ENCODE peak calls at places on chromosomes 4 and X, in seven cellular contexts. H is AG09309; A is right lobe of liver; F is nephron progenitor cell; R is CD4-positive, alpha-beta T cell; W is HepG2; N is cardiac fibroblast. Q is an unnamed sample.
A peak's percentile ranks its signal among the peaks of the same experiment; 100 is the strongest.

GRCh38 chrX:8018916-8019315 is 91.7 kb upstream of the PNPLA4 start:
- DNase-seq in H (no peak), A (no peak), F (no peak), R (no peak), W (no peak), N (no peak), Q (no peak)

GRCh38 chr4:165010991-165011390 is 20.8 kb upstream of the TRIM60 start:
- DNase-seq in H (no peak), A (no peak), F (no peak), R (no peak), W (no peak), N (no peak), Q (no peak)

GRCh38 chr4:169909479-169909878 is 116.7 kb downstream of the MFAP3L start:
- DNase-seq in H (no peak), A (no peak), F (no peak), R (no peak), W (no peak), N (no peak), Q (no peak)

GRCh38 chr4:184534511-184535391 is 60.4 kb upstream of the IRF2 start:
- DNase-seq in H (peak; percentile 46), A (no peak), F (no peak), R (no peak), W (peak; percentile 43), N (peak; percentile 88), Q (no peak)

GRCh38 chr4:182245041-182245440 is 1.8 kb downstream of the TENM3 start:
- DNase-seq in H (no peak), A (no peak), F (no peak), R (no peak), W (no peak), N (no peak), Q (no peak)

GRCh38 chr4:155809835-155810234 is 51.0 kb downstream of the GUCY1B1 start:
- DNase-seq in H (peak; percentile 67), A (no peak), F (no peak), R (no peak), W (peak; percentile 64), N (peak; percentile 95), Q (peak; percentile 7)

GRCh38 chr4:52329894-52330293 is 278.8 kb downstream of the SPATA18 start:
- DNase-seq in H (no peak), A (no peak), F (no peak), R (no peak), W (no peak), N (no peak), Q (no peak)

GRCh38 chr4:123256901-123257300 is 139.7 kb upstream of the SPRY1 start:
- DNase-seq in H (no peak), A (no peak), F (no peak), R (no peak), W (no peak), N (peak; percentile 73), Q (no peak)

GRCh38 chr4:120071192-120071795 is 4.6 kb upstream of the MAD2L1 start:
- DNase-seq in H (no peak), A (no peak), F (peak; percentile 27), R (peak; percentile 14), W (peak; percentile 43), N (peak; percentile 89), Q (peak; percentile 38)

GRCh38 chrX:56800801-56801200 is 71.8 kb downstream of the NBDY start:
- DNase-seq in H (no peak), A (no peak), F (no peak), R (no peak), W (no peak), N (no peak), Q (no peak)

GRCh38 chr4:167606551-167606950 is 372.3 kb upstream of the SPOCK3 start:
- DNase-seq in H (no peak), A (no peak), F (no peak), R (no peak), W (no peak), N (no peak), Q (no peak)

GRCh38 chr4:84985952-84986351 is 19.5 kb upstream of the WDFY3 start:
- DNase-seq in H (no peak), A (no peak), F (no peak), R (no peak), W (peak; percentile 6), N (peak; percentile 88), Q (no peak)

GRCh38 chr4:120007171-120007894 is 59.3 kb downstream of the MAD2L1 start:
- DNase-seq in H (peak; percentile 80), A (no peak), F (no peak), R (no peak), W (no peak), N (peak; percentile 90), Q (peak; percentile 1)

GRCh38 chr4:96642486-96642885 is 802.6 kb downstream of the PDHA2 start:
- DNase-seq in H (no peak), A (no peak), F (no peak), R (no peak), W (no peak), N (no peak), Q (no peak)

GRCh38 chrX:10239611-10240064 is 82.9 kb downstream of the CLCN4 start:
- DNase-seq in H (peak; percentile 13), A (no peak), F (no peak), R (no peak), W (no peak), N (peak; percentile 76), Q (peak; percentile 13)

GRCh38 chr4:1452431-1453051 is 46.3 kb upstream of the NKX1-1 start:
- DNase-seq in H (no peak), A (no peak), F (no peak), R (no peak), W (no peak), N (no peak), Q (no peak)

GRCh38 chr4:3644849-3645627 is 112.8 kb upstream of the LRPAP1 start:
- DNase-seq in H (no peak), A (no peak), F (no peak), R (no peak), W (no peak), N (peak; percentile 11), Q (no peak)

GRCh38 chrX:23451266-23451665 is 116.6 kb downstream of the PTCHD1 start:
- DNase-seq in H (no peak), A (no peak), F (no peak), R (no peak), W (no peak), N (no peak), Q (no peak)

GRCh38 chr4:53476232-53477037 is 99.0 kb downstream of the FIP1L1 start:
- DNase-seq in H (peak; percentile 99), A (no peak), F (no peak), R (no peak), W (no peak), N (peak; percentile 97), Q (no peak)

GRCh38 chrX:154749856-154750255 is 1.0 kb downstream of the GAB3 start:
- DNase-seq in H (no peak), A (no peak), F (no peak), R (no peak), W (no peak), N (peak; percentile 53), Q (no peak)

GRCh38 chrX:154751669-154752271 is 893 bp upstream of the GAB3 start:
- DNase-seq in H (no peak), A (no peak), F (no peak), R (no peak), W (no peak), N (no peak), Q (no peak)

GRCh38 chrX:154751121-154751668 is 318 bp upstream of the GAB3 start:
- DNase-seq in H (no peak), A (no peak), F (no peak), R (no peak), W (no peak), N (no peak), Q (no peak)

GRCh38 chrX:154748712-154749339 is 2.1 kb downstream of the GAB3 start:
- DNase-seq in H (no peak), A (no peak), F (peak; percentile 33), R (peak; percentile 35), W (peak; percentile 32), N (peak; percentile 78), Q (peak; percentile 51)

DNA sequence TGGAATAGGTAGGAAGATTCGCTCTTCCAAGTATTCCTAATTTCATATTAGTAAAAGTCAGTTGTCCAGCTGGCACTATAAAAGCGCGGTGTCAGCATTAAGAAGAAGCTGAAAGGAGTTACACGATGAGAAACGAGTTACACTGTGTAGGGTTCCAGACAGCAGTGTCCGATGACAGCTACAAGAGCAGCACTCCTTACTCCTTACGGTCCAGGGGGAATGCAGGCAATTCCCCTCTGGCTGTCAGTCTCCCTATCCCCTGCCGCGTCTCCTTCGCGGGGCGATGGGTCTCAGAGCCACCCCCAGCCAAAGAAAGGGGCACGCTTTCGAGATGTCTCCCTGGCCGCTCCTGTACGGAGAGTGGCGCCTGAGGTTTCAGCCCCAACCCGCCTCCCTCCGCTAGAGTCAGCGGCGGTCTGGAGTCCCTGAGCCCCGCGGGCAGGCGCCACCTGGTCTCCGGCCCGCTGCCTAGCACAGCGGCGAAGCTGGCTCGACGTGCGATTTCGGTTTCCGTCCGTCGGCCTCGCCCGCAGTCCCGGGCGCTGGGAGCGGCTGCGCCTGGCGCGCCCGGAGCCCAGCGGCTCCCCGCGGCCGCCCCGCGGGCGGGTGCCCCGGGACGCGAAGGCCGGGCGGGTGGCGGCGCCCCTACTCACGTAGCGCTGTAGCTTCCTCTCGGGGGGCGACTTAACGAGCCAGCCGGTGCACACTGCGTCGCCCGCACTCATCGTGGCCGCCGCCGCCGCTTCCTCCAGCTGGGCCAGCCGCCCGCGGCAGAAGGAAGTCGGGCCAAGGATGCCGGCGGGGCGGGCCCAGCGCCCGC is at the start of gene GAB3:
- DNase-seq in H (no peak), A (peak; percentile 47), F (peak; percentile 50), R (no peak), W (no peak), N (peak; percentile 48), Q (peak; percentile 22)
- TF ChIP-seq CTCF in H (no peak), A (no peak), F (no peak), R (no peak), W (peak; percentile 5), N (no peak), Q (no peak)

DNA sequence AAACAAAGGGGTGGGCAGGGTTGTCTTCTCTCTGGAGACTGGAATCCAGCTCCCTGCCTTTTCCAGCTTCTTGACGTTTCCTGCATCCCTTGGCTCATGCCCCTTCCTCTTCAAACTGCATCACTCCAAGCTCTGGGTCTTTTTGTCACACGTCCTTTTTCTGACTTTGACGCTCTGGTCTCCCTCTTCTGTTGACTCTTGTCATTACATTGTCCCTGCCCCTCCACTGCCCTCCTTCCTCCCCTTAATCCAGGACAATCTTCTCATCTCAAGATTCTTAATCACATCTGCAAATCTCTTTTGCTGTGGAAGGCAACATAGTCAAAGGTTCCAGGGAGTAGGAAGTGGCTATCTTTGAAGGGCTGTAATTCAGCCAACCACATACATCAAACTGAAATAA is 178.3 kb downstream of the TMA16 start:
- DNase-seq in H (no peak), A (no peak), F (no peak), R (no peak), W (no peak), N (no peak), Q (no peak)
- TF ChIP-seq CTCF in H (no peak), A (no peak), F (no peak), R (no peak), W (no peak), N (no peak), Q (no peak)

GRCh38 chr4:31793907-31794306 is 1073.7 kb downstream of the PCDH7 start:
- DNase-seq in H (no peak), A (no peak), F (no peak), R (no peak), W (no peak), N (no peak), Q (no peak)
- TF ChIP-seq CTCF in H (peak; percentile 12), A (no peak), F (peak; percentile 33), R (no peak), W (no peak), N (peak; percentile 25), Q (no peak)

DNA sequence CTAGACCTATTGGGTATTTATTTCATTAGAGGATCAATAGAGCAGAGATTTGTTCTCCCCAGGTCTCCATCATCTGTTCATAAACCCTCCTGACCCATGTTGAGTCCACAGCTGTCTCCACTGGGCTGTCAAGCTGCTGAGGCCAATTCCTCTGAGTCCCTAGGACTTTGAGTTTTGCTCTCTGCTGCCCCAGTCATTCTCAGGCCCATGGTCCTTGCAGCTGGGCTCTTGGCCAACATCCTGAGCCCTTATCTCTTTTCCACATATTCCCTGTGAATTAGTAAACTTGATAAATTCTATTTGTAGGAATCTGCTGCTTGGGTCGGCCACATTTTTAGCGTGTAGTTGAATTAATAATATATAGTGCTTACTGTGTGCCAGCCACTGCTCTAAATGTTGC is 41.9 kb downstream of the FHL1 start:
- DNase-seq in H (no peak), A (peak; percentile 73), F (no peak), R (no peak), W (no peak), N (no peak), Q (no peak)
- TF ChIP-seq CTCF in H (no peak), A (peak; percentile 14), F (no peak), R (no peak), W (no peak), N (no peak), Q (no peak)